ENCODE peak calls at places on chromosome 5, in seven cellular contexts. G is type B pancreatic cell; C is NCI-H2029; W is stimulated activated CD4-positive, alpha-beta T cell treated with anti-CD3 and anti-CD28 coated beads, Interleukin-15, amount 100 ng/mL, for 1 hour; I is activated naive CD8-positive, alpha-beta T cell treated with anti-CD3 and anti-CD28 coated beads, Interleukin-2, amount 50 U/mL, for 16 hours; F is substantia nigra; K is effector memory CD4-positive, alpha-beta T cell. N is an unnamed sample.

GRCh38 chr5:74303575-74303974 is 337.0 kb downstream of the ENC1 start:
- DNase-seq in G (no peak), C (no peak), W (no peak), I (no peak), F (no peak), K (no peak), N (no peak)

GRCh38 chr5:132205385-132206125 is 22.1 kb downstream of the P4HA2 start:
- DNase-seq in G (no peak), C (peak), W (no peak), I (no peak), F (no peak), K (no peak), N (no peak)

GRCh38 chr5:176881816-176882565 is 17.2 kb downstream of the HK3 start:
- DNase-seq in G (no peak), C (no peak), W (no peak), I (no peak), F (no peak), K (no peak), N (no peak)

GRCh38 chr5:77851229-77852067 is 75.3 kb upstream of the TBCA start:
- DNase-seq in G (no peak), C (peak), W (no peak), I (no peak), F (no peak), K (no peak), N (peak)

GRCh38 chr5:80034962-80035821 is at the start of gene THBS4:
- DNase-seq in G (no peak), C (no peak), W (no peak), I (no peak), F (no peak), K (no peak), N (peak)

GRCh38 chr5:40406426-40407211 is 273.1 kb upstream of the PTGER4 start:
- DNase-seq in G (no peak), C (no peak), W (no peak), I (no peak), F (no peak), K (no peak), N (no peak)

GRCh38 chr5:78360674-78361225 is 333 bp downstream of the SCAMP1 start:
- DNase-seq in G (peak), C (peak), W (peak), I (peak), F (peak), K (peak), N (no peak)

GRCh38 chr5:132011561-132012384 is at the start of gene ACSL6:
- DNase-seq in G (peak), C (peak), W (peak), I (no peak), F (peak), K (peak), N (no peak)

GRCh38 chr5:72366324-72366976 is 46.3 kb downstream of the PTCD2 start:
- DNase-seq in G (no peak), C (peak), W (no peak), I (no peak), F (no peak), K (no peak), N (peak)

GRCh38 chr5:173103411-173103810 is 40.9 kb upstream of the BNIP1 start:
- DNase-seq in G (no peak), C (no peak), W (no peak), I (no peak), F (no peak), K (no peak), N (no peak)

GRCh38 chr5:21895766-21896165 is 957.4 kb downstream of the CDH12 start:
- DNase-seq in G (no peak), C (no peak), W (no peak), I (no peak), F (no peak), K (no peak), N (no peak)

GRCh38 chr5:38207343-38207742 is 51.0 kb upstream of the EGFLAM start:
- DNase-seq in G (no peak), C (no peak), W (no peak), I (no peak), F (no peak), K (no peak), N (no peak)

GRCh38 chr5:132227485-132228240 is at the start of gene P4HA2:
- DNase-seq in G (peak), C (peak), W (peak), I (no peak), F (peak), K (no peak), N (peak)

GRCh38 chr5:34656001-34656699 is at the start of gene RAI14:
- DNase-seq in G (peak), C (peak), W (no peak), I (no peak), F (peak), K (peak), N (peak)